ENCODE peak calls at places on chromosome 5, in four cellular contexts. K is ureter, P is GM06990, S is upper lobe of left lung. F is an unnamed sample.

GRCh38 chr5:35819656-35820055 is 37.0 kb upstream of the IL7R start:
- DNase-seq in K (no peak), S (no peak), P (no peak), F (no peak)

GRCh38 chr5:138459311-138459710 is 6.0 kb upstream of the EGR1 start:
- DNase-seq in S (peak; percentile 60), K (no peak), P (peak; percentile 54), F (peak; percentile 84)

GRCh38 chr5:56763711-56764466 is 51.5 kb upstream of the MAP3K1 start:
- DNase-seq in S (no peak), K (no peak), P (no peak), F (no peak)

GRCh38 chr5:146877178-146877681 is 1.3 kb downstream of the PPP2R2B start:
- DNase-seq in P (no peak), S (no peak), K (no peak), F (no peak)

GRCh38 chr5:3526551-3527185 is 69.0 kb upstream of the IRX1 start:
- DNase-seq in S (no peak), P (no peak), K (no peak), F (no peak)

GRCh38 chr5:55306641-55307382 is 682 bp downstream of the DHX29 start:
- DNase-seq in S (no peak), K (no peak), P (no peak), F (no peak)

GRCh38 chr5:16791036-16791705 is 144.9 kb downstream of the MYO10 start:
- DNase-seq in P (no peak), S (no peak), K (no peak), F (peak; percentile 61)

GRCh38 chr5:8013951-8014844 is 145.2 kb downstream of the MTRR start:
- DNase-seq in P (no peak), K (no peak), S (no peak), F (no peak)

GRCh38 chr5:170633235-170634041 is 129.6 kb downstream of the KCNIP1 start:
- DNase-seq in K (peak; percentile 75), S (no peak), P (no peak), F (no peak)

GRCh38 chr5:138035605-138036537 is 3.0 kb upstream of the FAM13B start:
- DNase-seq in P (peak; percentile 53), S (peak; percentile 63), K (peak; percentile 57), F (peak; percentile 59)

GRCh38 chr5:167578977-167579700 is 712.3 kb upstream of the WWC1 start:
- DNase-seq in S (no peak), K (no peak), P (no peak), F (no peak)

GRCh38 chr5:181190711-181191525 is 14.1 kb downstream of the TRIM7 start:
- DNase-seq in K (peak; percentile 56), P (peak; percentile 76), S (peak; percentile 48), F (peak; percentile 36)

GRCh38 chr5:109164001-109164400 is 245.8 kb downstream of the PJA2 start:
- DNase-seq in S (no peak), K (no peak), P (no peak), F (no peak)

GRCh38 chr5:129135633-129136032 is 41.1 kb downstream of the ISOC1 start:
- DNase-seq in S (no peak), K (no peak), P (no peak), F (no peak)

GRCh38 chr5:90409318-90410177 is at the start of gene CETN3:
- DNase-seq in S (peak; percentile 96), K (peak; percentile 95), P (peak; percentile 89), F (peak; percentile 89)

GRCh38 chr5:160213537-160213936 is 15.8 kb upstream of the FABP6 start:
- DNase-seq in K (no peak), P (no peak), S (peak; percentile 49), F (no peak)

GRCh38 chr5:59829389-59829788 is 64.1 kb downstream of the PDE4D start:
- DNase-seq in P (no peak), K (no peak), S (no peak), F (no peak)

GRCh38 chr5:63409737-63410136 is 552.5 kb downstream of the HTR1A start:
- DNase-seq in S (no peak), P (no peak), K (no peak), F (no peak)

GRCh38 chr5:113034182-113034773 is 57.7 kb downstream of the DCP2 start:
- DNase-seq in K (no peak), S (no peak), P (no peak), F (no peak)

GRCh38 chr5:138824924-138825863 is 49.9 kb downstream of the LRRTM2 start:
- DNase-seq in K (no peak), S (no peak), P (peak; percentile 6), F (peak; percentile 62)

GRCh38 chr5:140631831-140632365 is 1.1 kb downstream of the CD14 start:
- DNase-seq in K (no peak), S (no peak), P (no peak), F (peak; percentile 48)

GRCh38 chr5:10849278-10849677 is 88.2 kb upstream of the DAP start:
- DNase-seq in P (no peak), K (no peak), S (no peak), F (no peak)

GRCh38 chr5:78527054-78527884 is 121.3 kb downstream of the LHFPL2 start:
- DNase-seq in K (no peak), S (peak; percentile 69), P (no peak), F (no peak)

GRCh38 chr5:172559004-172559932 is 81.8 kb upstream of the NEURL1B start:
- DNase-seq in K (peak; percentile 74), P (no peak), S (no peak), F (no peak)

GRCh38 chr5:4804619-4805211 is 335.4 kb upstream of the ADAMTS16 start:
- DNase-seq in K (no peak), P (no peak), S (no peak), F (no peak)

GRCh38 chr5:27708579-27708978 is 670.2 kb upstream of the CDH9 start:
- DNase-seq in S (no peak), P (no peak), K (no peak), F (no peak)

GRCh38 chr5:116225318-116225717 is 140.5 kb downstream of the COMMD10 start:
- DNase-seq in P (peak; percentile 6), S (no peak), K (no peak), F (no peak)

GRCh38 chr5:135976216-135976615 is 21.4 kb upstream of the LECT2 start:
- DNase-seq in S (no peak), K (no peak), P (no peak), F (no peak)

GRCh38 chr5:174176511-174176910 is 131.0 kb downstream of the NSG2 start:
- DNase-seq in K (peak; percentile 33), P (no peak), S (peak; percentile 46), F (no peak)

GRCh38 chr5:132475939-132476852 is 14.4 kb downstream of the IRF1 start:
- DNase-seq in S (no peak), P (no peak), K (no peak), F (no peak)

GRCh38 chr5:55004728-55005127 is 19.3 kb upstream of the GZMK start:
- DNase-seq in K (no peak), S (no peak), P (no peak), F (no peak)

GRCh38 chr5:43679214-43679613 is 76.2 kb downstream of the NNT start:
- DNase-seq in P (no peak), S (no peak), K (no peak), F (no peak)

GRCh38 chr5:117888688-117889087 is 1099.7 kb downstream of the DTWD2 start:
- DNase-seq in K (no peak), P (peak; percentile 21), S (no peak), F (peak; percentile 21)

GRCh38 chr5:119409235-119409815 is 43.0 kb upstream of the HSD17B4 start:
- DNase-seq in S (no peak), P (no peak), K (no peak), F (no peak)

F was measured in GM13976.